ENCODE peak calls at places on chromosome 10, in five cellular contexts. D is IMR-90, E is H1, J is neuronal stem cell, W is mesenchymal stem cell. Z is an unnamed sample.

GRCh38 chr10:1625079-1625478 is 112.2 kb downstream of the ADARB2 start:
- DNase-seq in D (no peak), E (no peak), J (no peak), W (no peak), Z (no peak)

GRCh38 chr10:8058274-8059111 is 4.0 kb downstream of the GATA3 start:
- DNase-seq in D (no peak), E (peak; percentile 67), J (no peak), W (no peak), Z (no peak)

GRCh38 chr10:43316988-43317387 is 50.1 kb upstream of the RASGEF1A start:
- DNase-seq in D (no peak), E (no peak), J (no peak), W (no peak), Z (no peak)

GRCh38 chr10:123781324-123781900 is 110.2 kb downstream of the CPXM2 start:
- DNase-seq in D (no peak), E (no peak), J (no peak), W (no peak), Z (peak; percentile 59)

GRCh38 chr10:43226851-43227845 is 39.7 kb downstream of the RASGEF1A start:
- DNase-seq in D (no peak), E (peak; percentile 37), J (no peak), W (no peak), Z (no peak)

GRCh38 chr10:31947144-31947926 is 18.7 kb upstream of the ARHGAP12 start:
- DNase-seq in D (peak; percentile 95), E (no peak), J (no peak), W (peak; percentile 96), Z (peak; percentile 57)

GRCh38 chr10:74013004-74013403 is 15.1 kb downstream of the VCL start:
- DNase-seq in D (no peak), E (no peak), J (no peak), W (no peak), Z (no peak)

GRCh38 chr10:8272794-8273425 is 218.4 kb downstream of the GATA3 start:
- DNase-seq in D (no peak), E (no peak), J (no peak), W (no peak), Z (peak; percentile 68)

GRCh38 chr10:70053212-70053895 is 708 bp downstream of the MACROH2A2 start:
- DNase-seq in D (no peak), E (peak; percentile 83), J (peak; percentile 45), W (peak; percentile 22), Z (no peak)

GRCh38 chr10:14574291-14574690 is 200.4 kb downstream of the FAM107B start:
- DNase-seq in D (no peak), E (no peak), J (no peak), W (no peak), Z (no peak)

GRCh38 chr10:120392245-120392644 is 64.8 kb upstream of the PLPP4 start:
- DNase-seq in D (no peak), E (peak; percentile 16), J (no peak), W (no peak), Z (no peak)

GRCh38 chr10:63267414-63268138 is 134.4 kb downstream of the NRBF2 start:
- DNase-seq in D (peak; percentile 94), E (no peak), J (no peak), W (peak; percentile 85), Z (peak; percentile 48)

GRCh38 chr10:53664620-53665019 is 892.0 kb upstream of the MBL2 start:
- DNase-seq in D (no peak), E (no peak), J (no peak), W (peak; percentile 51), Z (no peak)

GRCh38 chr10:26438534-26439269 is 561 bp downstream of the APBB1IP start:
- DNase-seq in D (no peak), E (peak; percentile 63), J (no peak), W (no peak), Z (peak; percentile 71)

GRCh38 chr10:20614911-20615310 is 282.2 kb downstream of the NEBL start:
- DNase-seq in D (no peak), E (peak; percentile 46), J (no peak), W (no peak), Z (no peak)

GRCh38 chr10:98255146-98255877 is 12.7 kb downstream of the LOXL4 start:
- DNase-seq in D (no peak), E (no peak), J (no peak), W (no peak), Z (no peak)

GRCh38 chr10:129417164-129417563 is 49.9 kb upstream of the MGMT start:
- DNase-seq in D (peak; percentile 61), E (no peak), J (no peak), W (peak; percentile 80), Z (no peak)

GRCh38 chr10:72502581-72502980 is 123.3 kb downstream of the MICU1 start:
- DNase-seq in D (peak; percentile 44), E (no peak), J (no peak), W (peak; percentile 42), Z (no peak)

GRCh38 chr10:110903280-110904278 is 15.4 kb downstream of the BBIP1 start:
- DNase-seq in D (peak; percentile 26), E (no peak), J (no peak), W (peak; percentile 23), Z (peak; percentile 51)

GRCh38 chr10:33963656-33964175 is 629.2 kb upstream of the NRP1 start:
- DNase-seq in D (peak; percentile 2), E (no peak), J (no peak), W (no peak), Z (no peak)

GRCh38 chr10:127922675-127923366 is 15.9 kb downstream of the PTPRE start:
- DNase-seq in D (peak; percentile 55), E (no peak), J (no peak), W (peak; percentile 95), Z (peak; percentile 95)

GRCh38 chr10:91289295-91289694 is 68.8 kb downstream of the PCGF5 start:
- DNase-seq in D (no peak), E (no peak), J (no peak), W (peak; percentile 60), Z (no peak)

GRCh38 chr10:86247073-86247472 is 119.5 kb downstream of the GRID1 start:
- DNase-seq in D (no peak), E (no peak), J (no peak), W (no peak), Z (no peak)

GRCh38 chr10:131165092-131165491 is 146.4 kb downstream of the TCERG1L start:
- DNase-seq in D (no peak), E (no peak), J (no peak), W (no peak), Z (no peak)

GRCh38 chr10:53477313-53477675 is 704.7 kb upstream of the MBL2 start:
- DNase-seq in D (no peak), E (no peak), J (no peak), W (no peak), Z (peak; percentile 3)

GRCh38 chr10:75211007-75211735 is 575 bp downstream of the VDAC2 start:
- DNase-seq in D (peak; percentile 57), E (no peak), J (no peak), W (peak; percentile 78), Z (peak; percentile 38)

GRCh38 chr10:71820966-71821365 is 30.1 kb downstream of the PSAP start:
- DNase-seq in D (no peak), E (no peak), J (no peak), W (no peak), Z (no peak)

GRCh38 chr10:13099666-13100348 is at the start of gene OPTN:
- DNase-seq in D (peak; percentile 83), E (peak; percentile 88), J (peak; percentile 81), W (peak; percentile 92), Z (peak; percentile 84)

GRCh38 chr10:124740374-124741280 is 3.6 kb downstream of the FAM53B start:
- DNase-seq in D (peak; percentile 41), E (no peak), J (peak; percentile 46), W (peak; percentile 82), Z (no peak)

GRCh38 chr10:119521443-119522204 is 20.9 kb downstream of the RGS10 start:
- DNase-seq in D (peak; percentile 92), E (no peak), J (no peak), W (peak; percentile 87), Z (peak; percentile 64)

GRCh38 chr10:101044117-101044516 is 13.1 kb downstream of the SFXN3 start:
- DNase-seq in D (no peak), E (no peak), J (no peak), W (no peak), Z (no peak)

GRCh38 chr10:5433182-5433581 is 20.8 kb downstream of the NET1 start:
- DNase-seq in D (no peak), E (no peak), J (no peak), W (peak; percentile 65), Z (no peak)

GRCh38 chr10:71392791-71393781 is 3.6 kb upstream of the CDH23 start:
- DNase-seq in D (no peak), E (peak; percentile 33), J (no peak), W (no peak), Z (peak; percentile 86)

GRCh38 chr10:62096534-62096933 is 172.1 kb downstream of the RTKN2 start:
- DNase-seq in D (peak; percentile 68), E (no peak), J (no peak), W (no peak), Z (no peak)

GRCh38 chr10:62095341-62096071 is 173.1 kb downstream of the RTKN2 start:
- DNase-seq in D (peak; percentile 69), E (no peak), J (no peak), W (peak; percentile 51), Z (no peak)

GRCh38 chr10:62092301-62092990 is 176.2 kb downstream of the RTKN2 start:
- DNase-seq in D (no peak), E (no peak), J (no peak), W (no peak), Z (no peak)

GRCh38 chr10:62098278-62099121 is 170.1 kb downstream of the RTKN2 start:
- DNase-seq in D (peak; percentile 60), E (no peak), J (no peak), W (no peak), Z (peak; percentile 57)

DNA sequence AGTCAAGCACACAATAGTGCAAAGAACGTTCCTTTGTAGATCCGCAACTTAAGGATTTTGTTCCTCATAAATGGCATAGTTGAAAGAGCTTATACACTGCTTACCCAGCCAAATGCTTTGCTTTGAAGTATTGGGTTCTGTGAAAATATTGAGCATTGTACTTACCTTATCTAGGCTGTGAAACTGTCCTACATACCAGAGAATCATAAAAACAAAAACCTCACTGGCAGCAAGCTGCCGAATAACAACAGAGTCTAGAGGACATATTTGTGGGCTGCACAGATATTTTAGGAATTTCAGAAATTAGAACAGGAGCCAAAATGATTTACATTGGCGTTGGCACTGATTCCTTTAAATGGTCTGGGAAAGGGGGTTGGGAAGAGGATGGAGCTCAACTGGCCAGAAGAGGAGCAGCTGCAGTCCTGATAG is 174.8 kb downstream of the RTKN2 start:
- DNase-seq in D (peak; percentile 79), E (no peak), J (no peak), W (peak; percentile 53), Z (peak; percentile 50)
- H3K36me3 ChIP-seq in D (peaks cover 58% of the 10 kb centered on the region), E (no peaks in the 10 kb centered on the region), J (no peaks in the 10 kb centered on the region), W (peaks cover 66% of the 10 kb centered on the region), Z (peaks cover 19% of the 10 kb centered on the region)

GRCh38 chr10:30836411-30836810 is 195.3 kb downstream of the ZNF438 start:
- DNase-seq in D (no peak), E (no peak), J (no peak), W (no peak), Z (no peak)
- H4K91ac ChIP-seq in D (no peak overlapping the region), E (no peak overlapping the region), J (no peak overlapping the region), W (no peak overlapping the region), Z (no peak overlapping the region)

GRCh38 chr10:24707445-24707844 is 16.2 kb downstream of the ARHGAP21 start:
- DNase-seq in D (no peak), E (no peak), J (no peak), W (no peak), Z (no peak)
- H3K27ac ChIP-seq in D (no peak overlapping the region), E (no peak overlapping the region), J (no peak overlapping the region), W (no peak overlapping the region), Z (peak overlapping the region; percentile 5)

DNA sequence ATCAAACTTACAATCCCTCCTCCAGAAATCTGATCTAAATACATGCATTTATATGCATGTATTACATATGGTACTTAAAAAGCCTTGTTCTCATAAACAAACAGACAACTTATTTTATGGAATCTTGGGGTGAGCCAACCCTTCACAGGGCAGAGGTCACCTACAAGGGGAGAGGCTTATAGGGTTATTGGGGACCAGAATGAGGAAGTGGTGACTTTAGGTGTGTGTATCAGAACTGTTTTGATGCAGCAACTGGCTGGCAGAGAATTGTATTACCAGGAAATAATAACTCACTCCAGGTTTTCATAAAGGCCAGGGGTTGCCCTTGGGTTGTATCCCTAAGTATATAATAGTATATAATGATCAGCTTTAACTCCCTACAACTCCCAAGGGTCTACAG is 91.1 kb downstream of the SVIL start:
- DNase-seq in D (no peak), E (no peak), J (no peak), W (no peak), Z (no peak)
- H3K36me3 ChIP-seq in D (peaks cover 5% of the 10 kb centered on the region), E (no peaks in the 10 kb centered on the region), J (peaks cover 7% of the 10 kb centered on the region), W (peaks cover 64% of the 10 kb centered on the region), Z (peaks cover 5% of the 10 kb centered on the region)

Z was measured in trophoblast cell.